ENCODE peak calls at places on chromosomes 2 and 18, in nine cellular contexts. A is left ventricle myocardium inferior; Y is kidney glomerular epithelial cell; R is heart left ventricle; G is AG10803; O is activated CD4-positive, alpha-beta T cell treated with anti-CD3 and anti-CD28 coated beads, Interleukin-2, amount 50 U/mL, for 4 hours; T is NCI-H1092 treated with DMSO at 0.1 percent for 48 hours; I is HT-29; J is NCI-H1105. C is an unnamed sample.

GRCh38 chr2:5392658-5393057 is 299.5 kb upstream of the SOX11 start:
- DNase-seq in A (no peak), Y (no peak), R (no peak), G (no peak), O (no peak), T (no peak), I (no peak), J (no peak), C (no peak)

GRCh38 chr2:166081131-166081632 is 46.6 kb downstream of the SCN1A start:
- DNase-seq in A (no peak), Y (no peak), R (no peak), G (no peak), O (no peak), T (no peak), I (no peak), J (no peak), C (no peak)

GRCh38 chr2:132627542-132627941 is 42.5 kb downstream of the LYPD1 start:
- DNase-seq in A (no peak), Y (no peak), R (no peak), G (no peak), O (no peak), T (no peak), I (no peak), J (no peak), C (no peak)

GRCh38 chr18:67672719-67673118 is 156.2 kb upstream of the DSEL start:
- DNase-seq in A (no peak), Y (no peak), R (no peak), G (peak), O (no peak), T (no peak), I (no peak), J (no peak), C (no peak)

GRCh38 chr2:115162454-115163293 is 720.2 kb downstream of the DPP10 start:
- DNase-seq in A (no peak), Y (no peak), R (no peak), G (no peak), O (no peak), T (no peak), I (no peak), J (no peak), C (no peak)

GRCh38 chr2:33343387-33343895 is 133.0 kb upstream of the RASGRP3 start:
- DNase-seq in A (no peak), Y (no peak), R (no peak), G (no peak), O (no peak), T (no peak), I (no peak), J (no peak), C (no peak)

GRCh38 chr2:219441451-219442205 is 7.0 kb downstream of the SPEG start:
- DNase-seq in A (no peak), Y (peak), R (no peak), G (peak), O (peak), T (peak), I (no peak), J (peak), C (peak)

GRCh38 chr2:9196637-9197036 is 10.0 kb upstream of the ASAP2 start:
- DNase-seq in A (no peak), Y (no peak), R (no peak), G (no peak), O (no peak), T (no peak), I (no peak), J (no peak), C (no peak)

GRCh38 chr18:58668211-58668610 is 3.1 kb upstream of the MALT1 start:
- DNase-seq in A (no peak), Y (no peak), R (no peak), G (no peak), O (no peak), T (no peak), I (no peak), J (no peak), C (no peak)

GRCh38 chr18:79644006-79644665 is 35.5 kb upstream of the CTDP1 start:
- DNase-seq in A (peak), Y (peak), R (peak), G (peak), O (peak), T (peak), I (peak), J (peak), C (peak)

GRCh38 chr2:226791487-226792081 is 8.0 kb downstream of the IRS1 start:
- DNase-seq in A (peak), Y (peak), R (peak), G (peak), O (peak), T (peak), I (peak), J (peak), C (peak)

GRCh38 chr18:28177828-28178635 is 1.1 kb upstream of the CDH2 start:
- DNase-seq in A (peak), Y (peak), R (peak), G (peak), O (no peak), T (peak), I (no peak), J (peak), C (peak)

GRCh38 chr18:32086866-32087265 is 4.8 kb upstream of the RNF138 start:
- DNase-seq in A (no peak), Y (no peak), R (no peak), G (peak), O (no peak), T (no peak), I (no peak), J (no peak), C (no peak)

GRCh38 chr2:121285077-121285449 is at the start of gene TFCP2L1:
- DNase-seq in A (no peak), Y (no peak), R (no peak), G (no peak), O (no peak), T (peak), I (peak), J (peak), C (no peak)

GRCh38 chr18:67525328-67526110 is 9.0 kb upstream of the DSEL start:
- DNase-seq in A (peak), Y (peak), R (peak), G (peak), O (no peak), T (no peak), I (peak), J (no peak), C (peak)

GRCh38 chr2:208042041-208042440 is 16.7 kb upstream of the PLEKHM3 start:
- DNase-seq in A (no peak), Y (no peak), R (no peak), G (peak), O (no peak), T (no peak), I (no peak), J (no peak), C (no peak)

GRCh38 chr2:127701193-127701650 is at the start of gene SFT2D3:
- DNase-seq in A (peak), Y (peak), R (peak), G (peak), O (peak), T (peak), I (peak), J (peak), C (peak)

GRCh38 chr2:69973335-69973735 is 11.9 kb upstream of the ASPRV1 start:
- DNase-seq in A (no peak), Y (no peak), R (no peak), G (peak), O (no peak), T (no peak), I (no peak), J (no peak), C (no peak)

GRCh38 chr2:85784474-85784986 is 30.7 kb downstream of the ATOH8 start:
- DNase-seq in A (no peak), Y (no peak), R (no peak), G (no peak), O (no peak), T (no peak), I (no peak), J (no peak), C (peak)

GRCh38 chr2:726158-726557 is 49.0 kb upstream of the TMEM18 start:
- DNase-seq in A (no peak), Y (no peak), R (no peak), G (no peak), O (no peak), T (no peak), I (no peak), J (no peak), C (no peak)

GRCh38 chr2:209579236-209579749 is 155.4 kb downstream of the MAP2 start:
- DNase-seq in A (no peak), Y (peak), R (peak), G (peak), O (no peak), T (peak), I (no peak), J (peak), C (peak)

GRCh38 chr2:208782097-208782496 is 375.5 kb downstream of the PTH2R start:
- DNase-seq in A (no peak), Y (no peak), R (no peak), G (no peak), O (no peak), T (no peak), I (no peak), J (no peak), C (no peak)

GRCh38 chr2:56703001-56703400 is 519.2 kb downstream of the CCDC85A start:
- DNase-seq in A (no peak), Y (no peak), R (no peak), G (no peak), O (no peak), T (no peak), I (no peak), J (no peak), C (no peak)

GRCh38 chr2:112996635-112997034 is 8.6 kb upstream of the IL36A start:
- DNase-seq in A (no peak), Y (no peak), R (no peak), G (no peak), O (peak), T (no peak), I (no peak), J (no peak), C (no peak)

C was measured in left cardiac atrium.